ENCODE peak calls at places on chromosomes 1 and 21, in five cellular contexts. C is testis; K is CD8-positive, alpha-beta T cell; X is iPS DF 6.9; Q is GM23248. V is an unnamed sample.

GRCh38 chr1:78095618-78096416 is 50.1 kb downstream of the GIPC2 start:
- DNase-seq in C (no peak), K (no peak), X (no peak), Q (peak; percentile 91), V (no peak)

GRCh38 chr1:54117815-54118563 is 34.8 kb downstream of the CDCP2 start:
- DNase-seq in C (no peak), K (no peak), X (no peak), Q (peak; percentile 51), V (no peak)

GRCh38 chr21:41196990-41197389 is 29.0 kb downstream of the BACE2 start:
- DNase-seq in C (no peak), K (no peak), X (no peak), Q (peak; percentile 55), V (no peak)

GRCh38 chr1:172431721-172432192 is 11.3 kb downstream of the C1orf105 start:
- DNase-seq in C (no peak), K (peak; percentile 36), X (no peak), Q (no peak), V (peak; percentile 58)

GRCh38 chr1:17429183-17429582 is 10.3 kb downstream of the RCC2 start:
- DNase-seq in C (no peak), K (no peak), X (no peak), Q (no peak), V (no peak)

GRCh38 chr1:156904187-156904959 is 10.9 kb downstream of the PEAR1 start:
- DNase-seq in C (no peak), K (no peak), X (no peak), Q (no peak), V (no peak)

GRCh38 chr1:204102029-204102611 is 29.2 kb downstream of the SOX13 start:
- DNase-seq in C (no peak), K (no peak), X (no peak), Q (no peak), V (no peak)

GRCh38 chr1:106876384-106876783 is 180.1 kb upstream of the PRMT6 start:
- DNase-seq in C (no peak), K (no peak), X (no peak), Q (no peak), V (no peak)

GRCh38 chr1:25958475-25958874 is 39.4 kb downstream of the PAFAH2 start:
- DNase-seq in C (no peak), K (no peak), X (no peak), Q (peak; percentile 93), V (no peak)

GRCh38 chr1:22870201-22870871 is 102.3 kb downstream of the LACTBL1 start:
- DNase-seq in C (peak; percentile 20), K (no peak), X (no peak), Q (peak; percentile 8), V (peak; percentile 95)

GRCh38 chr1:206583461-206584264 is 28.6 kb downstream of the EIF2D start:
- DNase-seq in C (peak; percentile 87), K (peak; percentile 76), X (peak; percentile 68), Q (peak; percentile 81), V (peak; percentile 80)

GRCh38 chr21:41251961-41252642 is 64.5 kb upstream of the FAM3B start:
- DNase-seq in C (no peak), K (no peak), X (no peak), Q (peak; percentile 72), V (no peak)

GRCh38 chr1:150970818-150971582 is 3.6 kb downstream of the CERS2 start:
- DNase-seq in C (peak; percentile 78), K (no peak), X (no peak), Q (peak; percentile 77), V (peak; percentile 94)

GRCh38 chr1:77051406-77051805 is 167.8 kb downstream of the PIGK start:
- DNase-seq in C (no peak), K (no peak), X (no peak), Q (no peak), V (no peak)

GRCh38 chr1:147223740-147224615 is 1.2 kb downstream of the FMO5 start:
- DNase-seq in C (no peak), K (no peak), X (no peak), Q (no peak), V (no peak)

GRCh38 chr1:228338521-228339051 is 68.0 kb downstream of the TRIM11 start:
- DNase-seq in C (no peak), K (no peak), X (no peak), Q (no peak), V (peak; percentile 0)

GRCh38 chr1:106498238-106498637 is 558.2 kb upstream of the PRMT6 start:
- DNase-seq in C (no peak), K (no peak), X (no peak), Q (peak; percentile 4), V (no peak)

GRCh38 chr1:87594736-87595383 is 266.2 kb downstream of the LMO4 start:
- DNase-seq in C (no peak), K (no peak), X (no peak), Q (peak; percentile 12), V (peak; percentile 37)

GRCh38 chr1:28091043-28091781 is 2.8 kb upstream of the EYA3 start:
- DNase-seq in C (peak; percentile 86), K (peak; percentile 72), X (no peak), Q (peak; percentile 69), V (peak; percentile 83)

GRCh38 chr1:41486053-41486891 is 1.8 kb upstream of the EDN2 start:
- DNase-seq in C (no peak), K (no peak), X (no peak), Q (peak; percentile 32), V (peak; percentile 51)

GRCh38 chr1:41486892-41487728 is 2.6 kb upstream of the EDN2 start:
- DNase-seq in C (no peak), K (no peak), X (no peak), Q (no peak), V (no peak)

GRCh38 chr1:41487729-41488598 is 3.5 kb upstream of the EDN2 start:
- DNase-seq in C (no peak), K (no peak), X (no peak), Q (peak; percentile 17), V (no peak)

GRCh38 chr1:41489561-41489960 is 5.1 kb upstream of the EDN2 start:
- DNase-seq in C (no peak), K (no peak), X (no peak), Q (no peak), V (no peak)

DNA sequence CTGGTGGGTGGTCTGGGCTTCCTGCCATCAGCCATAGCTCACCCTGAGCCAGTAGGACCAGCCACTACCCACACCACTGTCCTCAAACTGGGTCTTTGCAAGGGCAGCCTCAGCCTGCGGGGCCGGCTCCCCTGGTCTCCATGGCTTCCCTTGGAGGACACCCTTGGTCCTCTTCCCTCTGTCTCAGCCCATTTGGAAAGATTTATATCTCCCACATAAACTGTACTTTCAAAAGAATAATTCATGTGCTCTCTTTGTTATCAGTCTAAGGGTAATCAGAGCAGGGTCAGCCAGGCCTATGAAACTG is 4.1 kb upstream of the EDN2 start:
- DNase-seq in C (no peak), K (no peak), X (no peak), Q (no peak), V (no peak)
- H3K27ac ChIP-seq in C (no peak overlapping the region), K (no peak overlapping the region), X (no peak overlapping the region), Q (no peak overlapping the region), V (no peak overlapping the region)

DNA sequence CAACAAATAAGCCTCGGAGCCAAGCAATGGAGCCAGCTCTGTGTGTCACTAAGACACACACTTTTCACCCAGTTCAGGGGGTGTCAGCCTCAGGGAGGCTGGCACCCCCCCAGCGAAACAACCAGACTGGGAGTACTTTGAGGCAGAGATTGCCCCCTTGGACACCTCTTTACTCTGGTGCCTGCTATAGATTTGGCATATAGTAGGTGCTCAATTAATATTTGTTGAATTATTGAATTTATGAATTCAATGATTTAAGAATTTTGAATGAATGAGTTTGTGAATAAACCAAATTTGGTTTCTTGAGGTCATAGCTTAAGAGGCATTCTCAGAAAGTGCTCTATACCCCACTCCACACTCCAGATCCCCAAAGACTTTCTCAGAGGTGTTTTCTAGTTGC is 70.3 kb downstream of the OLIG1 start:
- DNase-seq in C (no peak), K (no peak), X (no peak), Q (no peak), V (no peak)
- H3K27ac ChIP-seq in C (no peak overlapping the region), K (no peak overlapping the region), X (no peak overlapping the region), Q (no peak overlapping the region), V (no peak overlapping the region)

DNA sequence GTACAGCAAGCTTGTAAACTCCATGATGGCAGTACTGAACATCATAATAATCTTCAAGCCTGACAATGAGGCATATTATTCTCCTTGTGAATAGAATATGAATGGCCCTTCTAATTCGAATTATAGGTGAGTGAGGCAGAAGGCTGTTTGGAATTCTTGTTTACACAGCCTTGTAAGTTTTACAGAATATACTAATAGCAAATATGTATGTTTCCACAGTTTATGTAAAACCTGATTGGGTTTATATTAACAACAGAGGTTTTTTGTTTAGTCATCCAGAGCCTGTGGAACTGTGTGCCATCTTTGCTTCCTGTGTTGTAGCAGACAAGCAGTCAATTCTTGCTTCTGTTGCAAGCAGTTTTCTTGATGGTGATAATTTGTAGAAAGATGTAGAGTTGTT is 8.0 kb downstream of the OSBPL9 start:
- DNase-seq in C (no peak), K (no peak), X (no peak), Q (no peak), V (no peak)
- H3K27ac ChIP-seq in C (peak overlapping the region; percentile 24), K (no peak overlapping the region), X (no peak overlapping the region), Q (no peak overlapping the region), V (no peak overlapping the region)

GRCh38 chr1:40822890-40823289 is 39.3 kb downstream of the CITED4 start:
- DNase-seq in C (no peak), K (no peak), X (no peak), Q (no peak), V (no peak)

GRCh38 chr1:40823971-40824370 is 38.2 kb downstream of the CITED4 start:
- DNase-seq in C (no peak), K (no peak), X (no peak), Q (no peak), V (no peak)

GRCh38 chr1:40824591-40825429 is 37.4 kb downstream of the CITED4 start:
- DNase-seq in C (no peak), K (no peak), X (no peak), Q (peak; percentile 42), V (no peak)

GRCh38 chr1:40823345-40823744 is 38.8 kb downstream of the CITED4 start:
- DNase-seq in C (no peak), K (no peak), X (no peak), Q (no peak), V (no peak)

DNA sequence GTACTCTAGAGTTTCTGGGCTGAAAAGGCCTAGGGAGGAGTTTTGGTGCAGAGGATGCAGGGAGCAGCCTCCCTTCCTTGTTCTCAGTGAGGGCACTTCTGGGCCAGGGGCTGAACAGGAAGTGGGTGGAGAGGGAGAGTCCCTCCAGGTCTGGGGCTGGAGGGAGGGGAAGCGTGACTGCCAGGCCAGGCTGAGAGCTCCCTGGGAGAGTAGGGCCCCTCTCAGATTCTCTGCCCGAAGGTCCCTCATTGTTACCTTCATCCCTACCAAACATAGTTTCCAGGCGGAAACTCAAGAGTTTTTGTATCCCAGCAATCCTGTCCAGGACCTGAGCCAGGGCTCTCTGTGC is 36.8 kb downstream of the CITED4 start:
- DNase-seq in C (no peak), K (no peak), X (no peak), Q (no peak), V (peak; percentile 27)
- H3K27ac ChIP-seq in C (no peak overlapping the region), K (no peak overlapping the region), X (no peak overlapping the region), Q (no peak overlapping the region), V (no peak overlapping the region)

DNA sequence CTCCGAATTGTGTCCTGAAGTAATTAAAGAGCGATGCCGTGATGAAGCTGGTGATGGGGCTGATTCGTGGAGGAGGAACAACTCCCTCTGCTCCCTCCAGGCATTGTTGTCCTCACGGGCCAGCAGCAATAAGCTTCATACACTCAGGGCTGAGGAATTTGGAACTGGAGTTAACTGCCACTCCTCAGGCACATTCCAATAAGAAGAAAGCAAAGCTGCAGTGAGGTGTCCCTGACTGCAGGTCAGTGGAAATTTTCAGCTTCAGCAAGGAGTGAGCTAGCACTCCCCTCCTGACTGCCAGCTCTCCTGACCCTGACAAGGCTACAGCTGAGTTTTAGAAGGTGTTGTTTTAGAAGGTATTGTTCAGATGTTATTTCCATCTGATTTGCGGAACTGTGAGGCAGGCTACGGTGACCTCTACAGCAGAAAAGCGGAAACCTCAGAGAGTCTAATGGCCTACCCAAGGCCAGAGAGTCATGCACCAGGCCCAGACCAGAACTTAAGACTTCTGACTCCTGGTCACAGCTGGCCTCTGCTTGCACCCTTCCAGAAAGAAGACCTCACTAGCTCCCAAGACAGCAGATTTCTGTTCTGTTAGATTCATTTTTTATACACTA is 148.8 kb downstream of the TGFBR3 start:
- DNase-seq in C (no peak), K (no peak), X (no peak), Q (peak; percentile 95), V (peak; percentile 82)
- H3K27ac ChIP-seq in C (no peak overlapping the region), K (no peak overlapping the region), X (no peak overlapping the region), Q (peak overlapping the region; percentile 96), V (peak overlapping the region; percentile 98)

V was measured in thyroid gland.